ENCODE peak calls at places on chromosomes 3 and 15, in nine cellular contexts. Z is AG10803, L is ovary, B is Panc1, R is A549, J is upper lobe of right lung, M is NB4, N is suprapubic skin, D is PC-9. F is an unnamed sample.

GRCh38 chr3:187281191-187281714 is 10.3 kb downstream of the MASP1 start:
- DNase-seq in Z (peak; percentile 98), L (no peak), B (no peak), R (no peak), J (no peak), M (no peak), N (no peak), D (no peak), F (no peak)

GRCh38 chr3:169146866-169147245 is 516.7 kb downstream of the MECOM start:
- DNase-seq in Z (no peak), L (no peak), B (no peak), R (no peak), J (no peak), M (no peak), N (no peak), D (no peak), F (no peak)

GRCh38 chr3:43892535-43892934 is 201.8 kb downstream of the ABHD5 start:
- DNase-seq in Z (no peak), L (no peak), B (no peak), R (no peak), J (peak; percentile 4), M (peak; percentile 16), N (no peak), D (no peak), F (peak; percentile 47)

GRCh38 chr15:89641053-89641452 is 14.2 kb downstream of the KIF7 start:
- DNase-seq in Z (no peak), L (no peak), B (no peak), R (no peak), J (no peak), M (no peak), N (peak; percentile 4), D (no peak), F (no peak)

GRCh38 chr3:51389423-51390183 is 1.5 kb upstream of the RBM15B start:
- DNase-seq in Z (peak; percentile 46), L (no peak), B (peak; percentile 10), R (peak; percentile 54), J (peak; percentile 77), M (peak; percentile 76), N (no peak), D (peak; percentile 12), F (no peak)

GRCh38 chr15:77455696-77456293 is 35.1 kb downstream of the HMG20A start:
- DNase-seq in Z (peak; percentile 78), L (no peak), B (no peak), R (no peak), J (no peak), M (no peak), N (no peak), D (no peak), F (no peak)

GRCh38 chr15:90819390-90819789 is 49.0 kb upstream of the FURIN start:
- DNase-seq in Z (no peak), L (no peak), B (no peak), R (no peak), J (no peak), M (peak; percentile 49), N (no peak), D (no peak), F (no peak)

GRCh38 chr3:184277366-184277765 is 1.5 kb downstream of the ECE2 start:
- DNase-seq in Z (no peak), L (no peak), B (no peak), R (no peak), J (no peak), M (no peak), N (no peak), D (no peak), F (no peak)

GRCh38 chr3:31581660-31582059 is 48.9 kb downstream of the STT3B start:
- DNase-seq in Z (peak; percentile 18), L (no peak), B (no peak), R (no peak), J (no peak), M (peak; percentile 53), N (no peak), D (no peak), F (no peak)

GRCh38 chr15:62449638-62450037 is 284.6 kb upstream of the C2CD4B start:
- DNase-seq in Z (no peak), L (no peak), B (no peak), R (no peak), J (no peak), M (no peak), N (no peak), D (no peak), F (no peak)

GRCh38 chr3:27431116-27431515 is 53.1 kb downstream of the SLC4A7 start:
- DNase-seq in Z (peak; percentile 99), L (no peak), B (peak; percentile 78), R (peak; percentile 87), J (no peak), M (no peak), N (no peak), D (peak; percentile 86), F (no peak)

GRCh38 chr3:64143399-64144130 is 81.7 kb downstream of the PRICKLE2 start:
- DNase-seq in Z (peak; percentile 74), L (no peak), B (no peak), R (peak; percentile 33), J (no peak), M (no peak), N (no peak), D (peak; percentile 50), F (no peak)

GRCh38 chr15:42215854-42216829 is 8.0 kb upstream of the VPS39 start:
- DNase-seq in Z (no peak), L (no peak), B (no peak), R (no peak), J (no peak), M (peak; percentile 16), N (no peak), D (no peak), F (no peak)

GRCh38 chr15:95884276-95884675 is 446.2 kb upstream of the NR2F2 start:
- DNase-seq in Z (peak; percentile 92), L (no peak), B (no peak), R (no peak), J (no peak), M (no peak), N (no peak), D (no peak), F (no peak)

GRCh38 chr15:95888762-95889161 is 441.7 kb upstream of the NR2F2 start:
- DNase-seq in Z (no peak), L (no peak), B (no peak), R (no peak), J (no peak), M (no peak), N (no peak), D (no peak), F (no peak)

GRCh38 chr15:95883064-95883463 is 447.4 kb upstream of the NR2F2 start:
- DNase-seq in Z (no peak), L (peak; percentile 52), B (no peak), R (no peak), J (no peak), M (no peak), N (no peak), D (no peak), F (no peak)

DNA sequence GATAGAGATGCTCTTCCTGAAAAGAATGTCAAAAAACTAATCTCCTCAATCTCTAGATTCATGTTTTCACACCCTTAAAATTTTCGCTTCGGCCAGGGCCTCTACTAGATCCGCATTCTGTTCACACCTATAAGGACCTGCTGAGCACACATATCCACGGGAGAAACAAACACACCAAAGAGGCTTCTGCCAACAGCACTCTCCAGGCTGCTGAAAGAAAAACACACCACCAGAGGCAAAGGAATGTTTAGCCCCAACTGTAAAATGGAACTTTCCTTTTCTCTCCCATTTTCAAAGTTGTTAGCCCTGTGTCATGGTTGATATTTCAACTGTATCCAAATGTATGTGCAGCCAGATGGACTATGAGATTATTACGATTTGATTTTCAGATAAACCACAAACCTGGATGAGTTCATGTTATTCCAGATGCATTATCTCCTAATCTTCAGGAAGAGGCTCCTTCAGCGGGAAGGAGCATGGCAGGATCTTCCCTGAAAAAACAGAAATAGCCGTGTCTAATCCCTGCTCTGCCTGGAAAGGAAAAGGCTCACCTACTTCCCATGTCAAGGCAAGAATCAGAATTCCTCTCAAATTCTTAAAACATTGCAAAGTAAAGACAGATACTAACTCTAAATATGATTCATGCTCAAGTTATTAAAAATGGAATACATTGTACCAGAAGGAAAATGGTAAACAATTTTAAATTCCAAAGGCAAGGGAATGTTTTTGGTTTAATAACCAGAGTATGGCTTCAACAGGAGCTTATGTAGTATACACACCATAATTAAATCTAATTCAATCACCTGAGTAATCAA is 442.6 kb upstream of the NR2F2 start:
- DNase-seq in Z (no peak), L (no peak), B (no peak), R (no peak), J (no peak), M (no peak), N (no peak), D (no peak), F (no peak)
- TF ChIP-seq CTCF in Z (no peak), L (no peak), B (no peak), R (no peak), J (no peak), M (no peak), N (no peak), D (no peak), F (no peak)

GRCh38 chr15:59437473-59437776 is 561 bp upstream of the FAM81A start:
- DNase-seq in Z (no peak), L (no peak), B (no peak), R (no peak), J (no peak), M (no peak), N (no peak), D (no peak), F (no peak)
- H3K4me3 ChIP-seq in Z (peak overlapping the region; percentile 62), L (peak overlapping the region; percentile 42), B (peak overlapping the region; percentile 52), R (peak overlapping the region; percentile 81), J (peak overlapping the region; percentile 52), M (peak overlapping the region; percentile 37), N (peak overlapping the region; percentile 56), D (peak overlapping the region; percentile 56), F (peak overlapping the region; percentile 70)

GRCh38 chr3:67540198-67540894 is 114.1 kb downstream of the SUCLG2 start:
- DNase-seq in Z (no peak), L (no peak), B (no peak), R (no peak), J (no peak), M (no peak), N (no peak), D (no peak), F (no peak)
- TF ChIP-seq CTCF in Z (no peak), L (no peak), B (no peak), R (no peak), J (no peak), M (no peak), N (no peak), D (no peak), F (no peak)

GRCh38 chr3:71584216-71585061 is 911 bp upstream of the FOXP1 start:
- DNase-seq in Z (peak; percentile 50), L (peak; percentile 60), B (no peak), R (peak; percentile 41), J (peak; percentile 69), M (peak; percentile 82), N (peak; percentile 82), D (peak; percentile 39), F (no peak)
- H3K4me3 ChIP-seq in Z (peak overlapping the region; percentile 88), L (peak overlapping the region; percentile 86), B (peak overlapping the region; percentile 68), R (peak overlapping the region; percentile 75), J (peak overlapping the region; percentile 88), M (peak overlapping the region; percentile 86), N (peak overlapping the region; percentile 83), D (peak overlapping the region; percentile 62), F (peak overlapping the region; percentile 34)